ENCODE peak calls at places on chromosomes 12 and 14, in seven cellular contexts. One of them, this sample, is unnamed.
A peak's percentile ranks its signal among the peaks of the same experiment; 100 is the strongest.

GRCh38 chr12:100919116-100919515 is 124.5 kb downstream of the ANO4 start:
- DNase-seq in GM20000: no peak
- DNase-seq in lower leg skin: no peak
- DNase-seq in tibial artery: no peak
- DNase-seq in AG08395: no peak
- DNase-seq in NCI-H774: no peak
- DNase-seq in NCI-H748 treated with DMSO at 0.1 percent for 48 hours: no peak
- DNase-seq in this sample: no peak

GRCh38 chr12:73308079-73308478 is 1035.9 kb downstream of the TRHDE start:
- DNase-seq in GM20000: no peak
- DNase-seq in lower leg skin: no peak
- DNase-seq in tibial artery: no peak
- DNase-seq in AG08395: no peak
- DNase-seq in NCI-H774: no peak
- DNase-seq in NCI-H748 treated with DMSO at 0.1 percent for 48 hours: no peak
- DNase-seq in this sample: no peak

GRCh38 chr14:90642239-90642717 is 174.0 kb downstream of the TTC7B start:
- DNase-seq in GM20000: no peak
- DNase-seq in lower leg skin: no peak
- DNase-seq in tibial artery: no peak
- DNase-seq in AG08395: no peak
- DNase-seq in NCI-H774: no peak
- DNase-seq in NCI-H748 treated with DMSO at 0.1 percent for 48 hours: no peak
- DNase-seq in this sample: no peak

GRCh38 chr12:65740873-65741600 is 83.2 kb upstream of the HMGA2 start:
- DNase-seq in GM20000: peak; percentile 87
- DNase-seq in lower leg skin: peak; percentile 56
- DNase-seq in tibial artery: peak; percentile 70
- DNase-seq in AG08395: peak; percentile 84
- DNase-seq in NCI-H774: no peak
- DNase-seq in NCI-H748 treated with DMSO at 0.1 percent for 48 hours: no peak
- DNase-seq in this sample: no peak

GRCh38 chr14:70391493-70392391 is 25.1 kb downstream of the SYNJ2BP start:
- DNase-seq in GM20000: no peak
- DNase-seq in lower leg skin: no peak
- DNase-seq in tibial artery: no peak
- DNase-seq in AG08395: no peak
- DNase-seq in NCI-H774: no peak
- DNase-seq in NCI-H748 treated with DMSO at 0.1 percent for 48 hours: no peak
- DNase-seq in this sample: no peak

GRCh38 chr12:8483081-8483479 is 27.3 kb downstream of the CLEC6A start:
- DNase-seq in GM20000: no peak
- DNase-seq in lower leg skin: no peak
- DNase-seq in tibial artery: no peak
- DNase-seq in AG08395: no peak
- DNase-seq in NCI-H774: no peak
- DNase-seq in NCI-H748 treated with DMSO at 0.1 percent for 48 hours: no peak
- DNase-seq in this sample: no peak

GRCh38 chr12:64090047-64090446 is 132.0 kb downstream of the KICS2 start:
- DNase-seq in GM20000: no peak
- DNase-seq in lower leg skin: no peak
- DNase-seq in tibial artery: no peak
- DNase-seq in AG08395: no peak
- DNase-seq in NCI-H774: no peak
- DNase-seq in NCI-H748 treated with DMSO at 0.1 percent for 48 hours: no peak
- DNase-seq in this sample: no peak

GRCh38 chr12:6963741-6964446 is 6.6 kb downstream of the PHB2 start:
- DNase-seq in GM20000: no peak
- DNase-seq in lower leg skin: no peak
- DNase-seq in tibial artery: peak; percentile 19
- DNase-seq in AG08395: no peak
- DNase-seq in NCI-H774: peak; percentile 38
- DNase-seq in NCI-H748 treated with DMSO at 0.1 percent for 48 hours: no peak
- DNase-seq in this sample: no peak

GRCh38 chr12:7155471-7156034 is 25.4 kb downstream of the CLSTN3 start:
- DNase-seq in GM20000: no peak
- DNase-seq in lower leg skin: no peak
- DNase-seq in tibial artery: no peak
- DNase-seq in AG08395: no peak
- DNase-seq in NCI-H774: no peak
- DNase-seq in NCI-H748 treated with DMSO at 0.1 percent for 48 hours: peak; percentile 0
- DNase-seq in this sample: no peak

GRCh38 chr14:73725116-73726024 is 11.2 kb upstream of the PNMA1 start:
- DNase-seq in GM20000: no peak
- DNase-seq in lower leg skin: no peak
- DNase-seq in tibial artery: no peak
- DNase-seq in AG08395: no peak
- DNase-seq in NCI-H774: no peak
- DNase-seq in NCI-H748 treated with DMSO at 0.1 percent for 48 hours: no peak
- DNase-seq in this sample: no peak

GRCh38 chr14:105021656-105022275 is 883 bp upstream of the CDCA4 start:
- DNase-seq in GM20000: no peak
- DNase-seq in lower leg skin: no peak
- DNase-seq in tibial artery: no peak
- DNase-seq in AG08395: no peak
- DNase-seq in NCI-H774: peak; percentile 14
- DNase-seq in NCI-H748 treated with DMSO at 0.1 percent for 48 hours: peak; percentile 78
- DNase-seq in this sample: no peak

GRCh38 chr12:19496249-19497208 is 57.2 kb downstream of the AEBP2 start:
- DNase-seq in GM20000: no peak
- DNase-seq in lower leg skin: no peak
- DNase-seq in tibial artery: no peak
- DNase-seq in AG08395: no peak
- DNase-seq in NCI-H774: no peak
- DNase-seq in NCI-H748 treated with DMSO at 0.1 percent for 48 hours: no peak
- DNase-seq in this sample: no peak

GRCh38 chr12:130423991-130424857 is 86.5 kb downstream of the PIWIL1 start:
- DNase-seq in GM20000: no peak
- DNase-seq in lower leg skin: no peak
- DNase-seq in tibial artery: peak; percentile 18
- DNase-seq in AG08395: no peak
- DNase-seq in NCI-H774: no peak
- DNase-seq in NCI-H748 treated with DMSO at 0.1 percent for 48 hours: no peak
- DNase-seq in this sample: no peak

GRCh38 chr12:105659355-105660075 is 329.0 kb downstream of the C12orf75 start:
- DNase-seq in GM20000: no peak
- DNase-seq in lower leg skin: peak; percentile 37
- DNase-seq in tibial artery: no peak
- DNase-seq in AG08395: no peak
- DNase-seq in NCI-H774: no peak
- DNase-seq in NCI-H748 treated with DMSO at 0.1 percent for 48 hours: no peak
- DNase-seq in this sample: no peak

GRCh38 chr14:31300296-31300695 is 92.7 kb upstream of the HECTD1 start:
- DNase-seq in GM20000: no peak
- DNase-seq in lower leg skin: no peak
- DNase-seq in tibial artery: no peak
- DNase-seq in AG08395: peak; percentile 8
- DNase-seq in NCI-H774: no peak
- DNase-seq in NCI-H748 treated with DMSO at 0.1 percent for 48 hours: no peak
- DNase-seq in this sample: no peak

GRCh38 chr12:89707623-89707991 is 1.0 kb downstream of the ATP2B1 start:
- DNase-seq in GM20000: no peak
- DNase-seq in lower leg skin: peak; percentile 25
- DNase-seq in tibial artery: peak; percentile 28
- DNase-seq in AG08395: no peak
- DNase-seq in NCI-H774: no peak
- DNase-seq in NCI-H748 treated with DMSO at 0.1 percent for 48 hours: peak; percentile 26
- DNase-seq in this sample: peak; percentile 5

GRCh38 chr12:67920432-67920831 is 68.8 kb upstream of the IFNG-AS1 start:
- DNase-seq in GM20000: no peak
- DNase-seq in lower leg skin: no peak
- DNase-seq in tibial artery: no peak
- DNase-seq in AG08395: no peak
- DNase-seq in NCI-H774: no peak
- DNase-seq in NCI-H748 treated with DMSO at 0.1 percent for 48 hours: no peak
- DNase-seq in this sample: no peak

GRCh38 chr12:68521848-68522502 is 88.7 kb upstream of the RAP1B start:
- DNase-seq in GM20000: no peak
- DNase-seq in lower leg skin: no peak
- DNase-seq in tibial artery: no peak
- DNase-seq in AG08395: peak; percentile 22
- DNase-seq in NCI-H774: no peak
- DNase-seq in NCI-H748 treated with DMSO at 0.1 percent for 48 hours: no peak
- DNase-seq in this sample: no peak

GRCh38 chr12:26823391-26823790 is 9.6 kb downstream of the ITPR2 start:
- DNase-seq in GM20000: no peak
- DNase-seq in lower leg skin: no peak
- DNase-seq in tibial artery: no peak
- DNase-seq in AG08395: peak; percentile 11
- DNase-seq in NCI-H774: no peak
- DNase-seq in NCI-H748 treated with DMSO at 0.1 percent for 48 hours: no peak
- DNase-seq in this sample: no peak

GRCh38 chr12:132296063-132296462 is 33.3 kb downstream of the GALNT9 start:
- DNase-seq in GM20000: no peak
- DNase-seq in lower leg skin: no peak
- DNase-seq in tibial artery: no peak
- DNase-seq in AG08395: no peak
- DNase-seq in NCI-H774: no peak
- DNase-seq in NCI-H748 treated with DMSO at 0.1 percent for 48 hours: no peak
- DNase-seq in this sample: no peak

GRCh38 chr14:41606249-41607118 is at the start of gene LRFN5:
- DNase-seq in GM20000: peak; percentile 54
- DNase-seq in lower leg skin: peak; percentile 19
- DNase-seq in tibial artery: no peak
- DNase-seq in AG08395: no peak
- DNase-seq in NCI-H774: peak; percentile 74
- DNase-seq in NCI-H748 treated with DMSO at 0.1 percent for 48 hours: no peak
- DNase-seq in this sample: no peak

This sample was measured in activated gamma-delta T cell.